ENCODE peak calls at places on chromosomes 6 and 20, in seven cellular contexts. One of them, this sample, is unnamed.

GRCh38 chr20:31972481-31973386 is 4.8 kb downstream of the XKR7 start:
- DNase-seq in dermis blood vessel endothelial cell: no peak
- DNase-seq in nephron progenitor cell: peak
- DNase-seq in stimulated activated naive CD4-positive, alpha-beta T cell: no peak
- DNase-seq in left cardiac atrium: no peak
- DNase-seq in RWPE2: no peak
- DNase-seq in stimulated activated CD4-positive, alpha-beta T cell treated with anti-CD3 and anti-CD28 coated beads, Interleukin-4, amount 100 ng/mL, for 4 hours: no peak
- DNase-seq in this sample: no peak

GRCh38 chr6:28768187-28768913 is 155.4 kb downstream of the TRIM27 start:
- DNase-seq in dermis blood vessel endothelial cell: no peak
- DNase-seq in nephron progenitor cell: no peak
- DNase-seq in stimulated activated naive CD4-positive, alpha-beta T cell: no peak
- DNase-seq in left cardiac atrium: no peak
- DNase-seq in RWPE2: no peak
- DNase-seq in stimulated activated CD4-positive, alpha-beta T cell treated with anti-CD3 and anti-CD28 coated beads, Interleukin-4, amount 100 ng/mL, for 4 hours: no peak
- DNase-seq in this sample: no peak

GRCh38 chr20:62366370-62367135 is 559 bp downstream of the LAMA5 start:
- DNase-seq in dermis blood vessel endothelial cell: peak
- DNase-seq in nephron progenitor cell: peak
- DNase-seq in stimulated activated naive CD4-positive, alpha-beta T cell: no peak
- DNase-seq in left cardiac atrium: peak
- DNase-seq in RWPE2: peak
- DNase-seq in stimulated activated CD4-positive, alpha-beta T cell treated with anti-CD3 and anti-CD28 coated beads, Interleukin-4, amount 100 ng/mL, for 4 hours: no peak
- DNase-seq in this sample: peak

GRCh38 chr20:34977365-34978091 is 21.9 kb downstream of the MYH7B start:
- DNase-seq in dermis blood vessel endothelial cell: no peak
- DNase-seq in nephron progenitor cell: no peak
- DNase-seq in stimulated activated naive CD4-positive, alpha-beta T cell: no peak
- DNase-seq in left cardiac atrium: peak
- DNase-seq in RWPE2: peak
- DNase-seq in stimulated activated CD4-positive, alpha-beta T cell treated with anti-CD3 and anti-CD28 coated beads, Interleukin-4, amount 100 ng/mL, for 4 hours: no peak
- DNase-seq in this sample: no peak

GRCh38 chr6:107864235-107864970 is 40.3 kb upstream of the SCML4 start:
- DNase-seq in dermis blood vessel endothelial cell: no peak
- DNase-seq in nephron progenitor cell: no peak
- DNase-seq in stimulated activated naive CD4-positive, alpha-beta T cell: no peak
- DNase-seq in left cardiac atrium: no peak
- DNase-seq in RWPE2: no peak
- DNase-seq in stimulated activated CD4-positive, alpha-beta T cell treated with anti-CD3 and anti-CD28 coated beads, Interleukin-4, amount 100 ng/mL, for 4 hours: no peak
- DNase-seq in this sample: no peak

GRCh38 chr6:31186052-31186734 is 15.7 kb upstream of the POU5F1 start:
- DNase-seq in dermis blood vessel endothelial cell: no peak
- DNase-seq in nephron progenitor cell: no peak
- DNase-seq in stimulated activated naive CD4-positive, alpha-beta T cell: no peak
- DNase-seq in left cardiac atrium: peak
- DNase-seq in RWPE2: no peak
- DNase-seq in stimulated activated CD4-positive, alpha-beta T cell treated with anti-CD3 and anti-CD28 coated beads, Interleukin-4, amount 100 ng/mL, for 4 hours: no peak
- DNase-seq in this sample: peak

GRCh38 chr6:15308445-15309213 is 62.8 kb downstream of the JARID2 start:
- DNase-seq in dermis blood vessel endothelial cell: peak
- DNase-seq in nephron progenitor cell: no peak
- DNase-seq in stimulated activated naive CD4-positive, alpha-beta T cell: no peak
- DNase-seq in left cardiac atrium: no peak
- DNase-seq in RWPE2: no peak
- DNase-seq in stimulated activated CD4-positive, alpha-beta T cell treated with anti-CD3 and anti-CD28 coated beads, Interleukin-4, amount 100 ng/mL, for 4 hours: no peak
- DNase-seq in this sample: no peak

GRCh38 chr6:157760589-157761330 is 62.3 kb upstream of the SNX9 start:
- DNase-seq in dermis blood vessel endothelial cell: peak
- DNase-seq in nephron progenitor cell: no peak
- DNase-seq in stimulated activated naive CD4-positive, alpha-beta T cell: no peak
- DNase-seq in left cardiac atrium: no peak
- DNase-seq in RWPE2: peak
- DNase-seq in stimulated activated CD4-positive, alpha-beta T cell treated with anti-CD3 and anti-CD28 coated beads, Interleukin-4, amount 100 ng/mL, for 4 hours: peak
- DNase-seq in this sample: no peak

GRCh38 chr20:19709635-19710335 is 48.3 kb upstream of the RIN2 start:
- DNase-seq in dermis blood vessel endothelial cell: no peak
- DNase-seq in nephron progenitor cell: no peak
- DNase-seq in stimulated activated naive CD4-positive, alpha-beta T cell: no peak
- DNase-seq in left cardiac atrium: no peak
- DNase-seq in RWPE2: no peak
- DNase-seq in stimulated activated CD4-positive, alpha-beta T cell treated with anti-CD3 and anti-CD28 coated beads, Interleukin-4, amount 100 ng/mL, for 4 hours: no peak
- DNase-seq in this sample: no peak

GRCh38 chr6:21595265-21595950 is 1.9 kb downstream of the SOX4 start:
- DNase-seq in dermis blood vessel endothelial cell: peak
- DNase-seq in nephron progenitor cell: peak
- DNase-seq in stimulated activated naive CD4-positive, alpha-beta T cell: no peak
- DNase-seq in left cardiac atrium: peak
- DNase-seq in RWPE2: no peak
- DNase-seq in stimulated activated CD4-positive, alpha-beta T cell treated with anti-CD3 and anti-CD28 coated beads, Interleukin-4, amount 100 ng/mL, for 4 hours: no peak
- DNase-seq in this sample: peak

GRCh38 chr6:21946298-21946783 is 350.5 kb downstream of the PRL start:
- DNase-seq in dermis blood vessel endothelial cell: no peak
- DNase-seq in nephron progenitor cell: no peak
- DNase-seq in stimulated activated naive CD4-positive, alpha-beta T cell: no peak
- DNase-seq in left cardiac atrium: no peak
- DNase-seq in RWPE2: no peak
- DNase-seq in stimulated activated CD4-positive, alpha-beta T cell treated with anti-CD3 and anti-CD28 coated beads, Interleukin-4, amount 100 ng/mL, for 4 hours: no peak
- DNase-seq in this sample: no peak

GRCh38 chr6:135269399-135270005 is 88.4 kb downstream of the MYB start:
- DNase-seq in dermis blood vessel endothelial cell: no peak
- DNase-seq in nephron progenitor cell: no peak
- DNase-seq in stimulated activated naive CD4-positive, alpha-beta T cell: no peak
- DNase-seq in left cardiac atrium: no peak
- DNase-seq in RWPE2: no peak
- DNase-seq in stimulated activated CD4-positive, alpha-beta T cell treated with anti-CD3 and anti-CD28 coated beads, Interleukin-4, amount 100 ng/mL, for 4 hours: no peak
- DNase-seq in this sample: no peak

GRCh38 chr20:49228676-49229075 is 9.5 kb downstream of the DDX27 start:
- DNase-seq in dermis blood vessel endothelial cell: no peak
- DNase-seq in nephron progenitor cell: no peak
- DNase-seq in stimulated activated naive CD4-positive, alpha-beta T cell: no peak
- DNase-seq in left cardiac atrium: no peak
- DNase-seq in RWPE2: no peak
- DNase-seq in stimulated activated CD4-positive, alpha-beta T cell treated with anti-CD3 and anti-CD28 coated beads, Interleukin-4, amount 100 ng/mL, for 4 hours: no peak
- DNase-seq in this sample: no peak

GRCh38 chr6:128173290-128173689 is 272.4 kb upstream of the THEMIS start:
- DNase-seq in dermis blood vessel endothelial cell: no peak
- DNase-seq in nephron progenitor cell: no peak
- DNase-seq in stimulated activated naive CD4-positive, alpha-beta T cell: no peak
- DNase-seq in left cardiac atrium: no peak
- DNase-seq in RWPE2: no peak
- DNase-seq in stimulated activated CD4-positive, alpha-beta T cell treated with anti-CD3 and anti-CD28 coated beads, Interleukin-4, amount 100 ng/mL, for 4 hours: no peak
- DNase-seq in this sample: no peak

This sample was measured in lower lobe of right lung.